ENCODE peak calls at places on chromosomes 13 and 19, in eight cellular contexts. D is CD4-positive, alpha-beta T cell; P is brain microvascular endothelial cell; N is AG09319; H is upper lobe of right lung; E is neural crest cell; T is progenitor cell of endocrine pancreas; Q is fibroblast of mammary gland. Z is an unnamed sample.

GRCh38 chr13:75137911-75138571 is 343.9 kb downstream of the TBC1D4 start:
- DNase-seq in D (no peak), P (no peak), N (no peak), H (no peak), E (no peak), T (no peak), Q (no peak), Z (no peak)

GRCh38 chr19:48970923-48971395 is 5.8 kb downstream of the FTL start:
- DNase-seq in D (peak), P (peak), N (no peak), H (peak), E (peak), T (peak), Q (peak), Z (peak)

GRCh38 chr13:106376411-106377112 is 158.9 kb downstream of the EFNB2 start:
- DNase-seq in D (no peak), P (peak), N (no peak), H (no peak), E (no peak), T (no peak), Q (peak), Z (no peak)

GRCh38 chr19:3942790-3943409 is 10.0 kb downstream of the NMRK2 start:
- DNase-seq in D (no peak), P (no peak), N (no peak), H (no peak), E (no peak), T (no peak), Q (no peak), Z (no peak)

GRCh38 chr19:11345122-11345752 is 831 bp downstream of the TMEM205 start:
- DNase-seq in D (no peak), P (no peak), N (no peak), H (no peak), E (no peak), T (no peak), Q (no peak), Z (no peak)

GRCh38 chr19:8194528-8195275 is 14.5 kb upstream of the CERS4 start:
- DNase-seq in D (peak), P (no peak), N (no peak), H (no peak), E (no peak), T (no peak), Q (no peak), Z (no peak)

GRCh38 chr13:28494861-28495585 is at the start of gene FLT1:
- DNase-seq in D (no peak), P (no peak), N (no peak), H (peak), E (peak), T (peak), Q (no peak), Z (peak)

GRCh38 chr13:27375686-27376326 is 48.6 kb upstream of the GTF3A start:
- DNase-seq in D (peak), P (peak), N (no peak), H (no peak), E (peak), T (peak), Q (peak), Z (peak)

GRCh38 chr19:49676136-49676689 is 858 bp upstream of the PRMT1 start:
- DNase-seq in D (peak), P (peak), N (peak), H (peak), E (no peak), T (peak), Q (peak), Z (peak)

GRCh38 chr13:28505543-28506135 is 10.7 kb upstream of the FLT1 start:
- DNase-seq in D (no peak), P (no peak), N (no peak), H (no peak), E (no peak), T (no peak), Q (no peak), Z (no peak)

GRCh38 chr13:91355099-91355825 is 7.8 kb downstream of the MIR17HG start:
- DNase-seq in D (no peak), P (no peak), N (no peak), H (no peak), E (no peak), T (no peak), Q (no peak), Z (no peak)

GRCh38 chr13:26133286-26133685 is 81.5 kb upstream of the SHISA2 start:
- DNase-seq in D (no peak), P (no peak), N (no peak), H (no peak), E (no peak), T (no peak), Q (no peak), Z (no peak)

GRCh38 chr13:26128676-26129075 is 76.9 kb upstream of the SHISA2 start:
- DNase-seq in D (no peak), P (no peak), N (no peak), H (no peak), E (no peak), T (no peak), Q (no peak), Z (no peak)

GRCh38 chr13:26133851-26134250 is 82.0 kb upstream of the SHISA2 start:
- DNase-seq in D (no peak), P (no peak), N (no peak), H (no peak), E (no peak), T (no peak), Q (no peak), Z (no peak)

GRCh38 chr13:26132756-26133155 is 80.9 kb upstream of the SHISA2 start:
- DNase-seq in D (no peak), P (no peak), N (no peak), H (no peak), E (no peak), T (no peak), Q (peak), Z (no peak)
- TF ChIP-seq CTCF in D (no peak), P (peak), N (peak), H (no peak), E (no peak), T (no peak), Q (peak), Z (no peak)

GRCh38 chr19:33373701-33374405 is at the start of gene CEBPG:
- DNase-seq in D (peak), P (no peak), N (peak), H (peak), E (peak), T (peak), Q (peak), Z (peak)
- TF ChIP-seq CTCF in D (peak), P (peak), N (no peak), H (peak), E (peak), T (peak), Q (no peak), Z (peak)

GRCh38 chr13:31001647-31002046 is 69.2 kb downstream of the TEX26 start:
- DNase-seq in D (no peak), P (peak), N (no peak), H (no peak), E (no peak), T (no peak), Q (no peak), Z (no peak)

GRCh38 chr13:31007392-31007791 is 74.9 kb downstream of the TEX26 start:
- DNase-seq in D (no peak), P (no peak), N (no peak), H (no peak), E (no peak), T (no peak), Q (no peak), Z (no peak)

GRCh38 chr13:31008400-31009115 is 76.1 kb downstream of the TEX26 start:
- DNase-seq in D (no peak), P (peak), N (no peak), H (no peak), E (no peak), T (no peak), Q (peak), Z (no peak)

GRCh38 chr13:31009166-31009565 is 76.7 kb downstream of the TEX26 start:
- DNase-seq in D (no peak), P (peak), N (no peak), H (no peak), E (no peak), T (no peak), Q (peak), Z (no peak)

DNA sequence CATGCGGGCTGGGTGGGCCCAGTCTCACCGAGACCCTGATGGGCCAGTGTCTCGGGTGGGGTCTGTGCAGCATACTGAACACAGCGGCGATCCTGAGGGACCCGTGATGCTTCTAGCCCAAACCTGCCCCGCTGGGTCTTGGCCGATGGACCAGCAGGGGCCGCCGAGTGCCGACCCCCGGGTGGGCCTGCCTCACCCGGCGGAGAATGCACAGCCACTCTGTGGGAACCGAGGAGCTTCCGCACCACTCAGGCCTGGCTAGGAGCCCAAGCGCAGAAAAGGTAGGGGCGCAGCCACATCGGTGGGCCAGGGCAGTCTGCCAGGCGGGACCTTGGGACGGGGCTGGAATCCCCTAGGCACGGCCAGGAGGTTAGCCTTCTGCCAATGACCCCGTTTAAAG is 72.6 kb downstream of the TEX26 start:
- DNase-seq in D (no peak), P (no peak), N (no peak), H (no peak), E (no peak), T (no peak), Q (no peak), Z (no peak)
- TF ChIP-seq CTCF in D (no peak), P (no peak), N (no peak), H (no peak), E (no peak), T (no peak), Q (no peak), Z (no peak)

GRCh38 chr13:47798906-47799305 is 202.2 kb downstream of the SUCLA2 start:
- DNase-seq in D (no peak), P (peak), N (no peak), H (no peak), E (no peak), T (no peak), Q (peak), Z (no peak)
- TF ChIP-seq CTCF in D (no peak), P (peak), N (peak), H (no peak), E (no peak), T (no peak), Q (peak), Z (no peak)

DNA sequence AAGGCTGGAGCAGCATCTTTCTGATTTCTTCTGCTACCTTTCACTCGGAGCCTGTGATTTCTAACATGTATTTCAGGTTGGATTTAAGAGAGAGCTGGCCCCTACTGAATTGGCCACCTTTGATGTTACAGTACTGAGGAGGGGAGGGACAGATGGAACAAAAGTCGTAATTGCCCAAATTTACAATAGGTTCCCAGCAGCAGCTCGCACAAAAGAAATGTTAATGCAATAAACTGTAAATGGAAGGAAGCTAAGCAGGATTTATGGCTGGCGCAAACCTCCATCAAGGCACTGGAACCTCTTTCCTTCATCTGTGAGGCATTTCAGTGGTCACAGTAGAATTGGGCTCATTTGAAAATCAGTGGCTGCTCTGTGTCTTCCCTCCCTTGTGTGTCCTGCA is 192.5 kb downstream of the TM9SF2 start:
- DNase-seq in D (no peak), P (no peak), N (no peak), H (no peak), E (no peak), T (no peak), Q (no peak), Z (no peak)
- TF ChIP-seq CTCF in D (no peak), P (no peak), N (no peak), H (no peak), E (no peak), T (no peak), Q (no peak), Z (no peak)

GRCh38 chr19:33805313-33805712 is 8.6 kb downstream of the KCTD15 start:
- DNase-seq in D (no peak), P (no peak), N (no peak), H (no peak), E (no peak), T (no peak), Q (no peak), Z (no peak)

GRCh38 chr19:33804021-33804799 is 7.5 kb downstream of the KCTD15 start:
- DNase-seq in D (no peak), P (peak), N (no peak), H (no peak), E (no peak), T (no peak), Q (peak), Z (no peak)

GRCh38 chr19:33808399-33808798 is 11.7 kb downstream of the KCTD15 start:
- DNase-seq in D (no peak), P (no peak), N (no peak), H (no peak), E (no peak), T (no peak), Q (no peak), Z (no peak)

GRCh38 chr19:33806434-33806881 is 9.8 kb downstream of the KCTD15 start:
- DNase-seq in D (no peak), P (no peak), N (no peak), H (no peak), E (no peak), T (no peak), Q (no peak), Z (no peak)

GRCh38 chr19:33805840-33806433 is 9.3 kb downstream of the KCTD15 start:
- DNase-seq in D (no peak), P (no peak), N (no peak), H (no peak), E (no peak), T (no peak), Q (no peak), Z (no peak)
- TF ChIP-seq CTCF in D (no peak), P (no peak), N (no peak), H (no peak), E (no peak), T (no peak), Q (no peak), Z (no peak)

DNA sequence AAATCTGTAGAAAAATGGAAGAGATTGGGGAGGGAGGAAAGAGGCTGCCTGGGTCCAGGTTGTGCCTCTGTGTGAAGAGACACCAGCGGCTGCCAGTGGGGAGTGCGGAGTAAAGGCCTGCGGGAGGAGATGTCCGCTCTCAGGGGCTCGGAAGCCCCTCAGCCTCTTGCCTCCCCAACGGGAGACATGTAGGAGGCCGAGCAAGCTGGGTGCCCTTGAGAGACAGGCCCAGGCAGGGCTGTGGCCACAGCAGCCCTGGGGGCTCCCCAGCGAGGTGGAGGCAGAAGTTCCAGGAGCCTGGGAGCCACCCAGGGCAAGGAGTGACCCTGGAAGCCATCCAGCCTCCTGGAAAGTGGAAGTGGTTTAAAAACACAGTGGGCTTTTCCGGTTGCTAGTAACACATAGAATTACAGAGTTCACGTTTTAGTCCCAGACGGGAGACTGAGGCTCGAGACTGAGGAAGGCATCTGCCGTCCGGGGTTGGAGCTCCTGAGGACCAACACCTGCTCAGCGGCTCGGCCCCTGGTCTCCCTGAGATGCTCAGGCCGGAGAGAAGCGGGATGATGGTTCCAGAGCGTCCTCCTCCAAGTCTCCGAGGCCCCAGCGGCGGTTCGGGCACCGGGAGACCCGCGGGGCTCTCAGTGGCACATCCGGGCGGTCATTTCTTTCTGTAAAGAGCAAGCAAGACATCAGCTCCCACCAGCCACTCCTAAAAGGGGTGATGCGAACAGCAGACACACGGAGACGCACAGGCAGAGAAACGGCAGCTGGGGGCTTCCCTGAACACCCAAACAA is 21.9 kb upstream of the MKNK2 start:
- DNase-seq in D (no peak), P (no peak), N (no peak), H (no peak), E (no peak), T (no peak), Q (no peak), Z (no peak)
- TF ChIP-seq CTCF in D (no peak), P (no peak), N (no peak), H (no peak), E (no peak), T (no peak), Q (no peak), Z (no peak)

Z was measured in glutamatergic neuron.